ENCODE peak calls at places on chromosomes 1 and 21, in ten cellular contexts. A is adrenal gland, Q is breast epithelium, E is heart left ventricle, K is endodermal cell, G is mucosa of descending colon, C is hepatocyte, M is cardiac muscle cell, F is mammary epithelial cell, J is esophagus muscularis mucosa. X is an unnamed sample.

GRCh38 chr1:205534444-205534985 is 30.0 kb downstream of the CDK18 start:
- DNase-seq in A (no peak), Q (no peak), E (peak), K (peak), G (no peak), C (no peak), M (no peak), F (no peak), J (no peak), X (peak)

GRCh38 chr1:2459757-2460156 is 16.3 kb upstream of the PLCH2 start:
- DNase-seq in A (no peak), Q (no peak), E (peak), K (no peak), G (no peak), C (peak), M (peak), F (no peak), J (no peak), X (peak)

GRCh38 chr1:201586806-201587205 is 47.9 kb downstream of the NAV1 start:
- DNase-seq in A (no peak), Q (no peak), E (no peak), K (no peak), G (no peak), C (no peak), M (no peak), F (no peak), J (no peak), X (peak)

GRCh38 chr1:210262167-210262896 is 29.7 kb downstream of the SERTAD4 start:
- DNase-seq in A (no peak), Q (no peak), E (peak), K (no peak), G (no peak), C (peak), M (peak), F (peak), J (no peak), X (no peak)

GRCh38 chr1:234724517-234725176 is 114.7 kb upstream of the IRF2BP2 start:
- DNase-seq in A (peak), Q (no peak), E (peak), K (peak), G (peak), C (no peak), M (no peak), F (no peak), J (peak), X (peak)

GRCh38 chr21:38244885-38245869 is 11.6 kb upstream of the KCNJ15 start:
- DNase-seq in A (no peak), Q (no peak), E (no peak), K (no peak), G (no peak), C (no peak), M (peak), F (peak), J (no peak), X (no peak)

GRCh38 chr1:230289350-230289644 is 136.8 kb downstream of the PGBD5 start:
- DNase-seq in A (no peak), Q (no peak), E (no peak), K (no peak), G (no peak), C (no peak), M (no peak), F (no peak), J (no peak), X (no peak)

GRCh38 chr1:89887270-89887669 is 66.4 kb downstream of the LRRC8D start:
- DNase-seq in A (no peak), Q (no peak), E (no peak), K (no peak), G (no peak), C (peak), M (peak), F (peak), J (no peak), X (no peak)

GRCh38 chr1:218459450-218459849 is 114.3 kb downstream of the TGFB2 start:
- DNase-seq in A (no peak), Q (peak), E (peak), K (no peak), G (no peak), C (no peak), M (peak), F (no peak), J (no peak), X (no peak)

GRCh38 chr1:154847891-154848290 is 22.2 kb downstream of the KCNN3 start:
- DNase-seq in A (no peak), Q (no peak), E (no peak), K (peak), G (no peak), C (peak), M (peak), F (no peak), J (no peak), X (peak)

GRCh38 chr1:64072089-64072835 is 131.2 kb upstream of the UBE2U start:
- DNase-seq in A (no peak), Q (no peak), E (peak), K (no peak), G (no peak), C (no peak), M (peak), F (peak), J (no peak), X (no peak)

GRCh38 chr1:163174524-163175437 is 27.9 kb downstream of the RGS5 start:
- DNase-seq in A (peak), Q (peak), E (peak), K (peak), G (peak), C (peak), M (peak), F (peak), J (no peak), X (peak)

GRCh38 chr1:235199441-235199840 is 38.4 kb upstream of the RBM34 start:
- DNase-seq in A (no peak), Q (no peak), E (no peak), K (peak), G (no peak), C (peak), M (peak), F (peak), J (no peak), X (no peak)

GRCh38 chr1:150720098-150720497 is 597 bp downstream of the HORMAD1 start:
- DNase-seq in A (no peak), Q (no peak), E (no peak), K (no peak), G (no peak), C (no peak), M (no peak), F (no peak), J (no peak), X (no peak)

GRCh38 chr1:12478612-12478985 is 139.4 kb downstream of the DHRS3 start:
- DNase-seq in A (no peak), Q (no peak), E (no peak), K (no peak), G (peak), C (no peak), M (no peak), F (no peak), J (no peak), X (no peak)

GRCh38 chr1:55375617-55376258 is 160.6 kb upstream of the USP24 start:
- DNase-seq in A (peak), Q (no peak), E (peak), K (peak), G (no peak), C (peak), M (peak), F (peak), J (peak), X (no peak)

GRCh38 chr1:4308826-4309225 is 345.6 kb upstream of the AJAP1 start:
- DNase-seq in A (no peak), Q (no peak), E (no peak), K (peak), G (no peak), C (no peak), M (no peak), F (no peak), J (no peak), X (no peak)

GRCh38 chr1:52996653-52997052 is 65.4 kb upstream of the PODN start:
- DNase-seq in A (no peak), Q (no peak), E (no peak), K (no peak), G (no peak), C (no peak), M (peak), F (no peak), J (no peak), X (no peak)

GRCh38 chr1:211633523-211633843 is 41.9 kb downstream of the NEK2 start:
- DNase-seq in A (no peak), Q (no peak), E (no peak), K (no peak), G (no peak), C (no peak), M (no peak), F (no peak), J (no peak), X (no peak)

GRCh38 chr1:161731241-161731640 is 9.9 kb downstream of the FCRLB start:
- DNase-seq in A (no peak), Q (no peak), E (no peak), K (no peak), G (no peak), C (no peak), M (no peak), F (no peak), J (no peak), X (no peak)

GRCh38 chr1:236164273-236164672 is 21.9 kb downstream of the GPR137B start:
- DNase-seq in A (no peak), Q (no peak), E (no peak), K (no peak), G (no peak), C (no peak), M (no peak), F (no peak), J (no peak), X (no peak)

GRCh38 chr21:40618216-40618615 is 228.7 kb downstream of the DSCAM start:
- DNase-seq in A (no peak), Q (no peak), E (no peak), K (no peak), G (no peak), C (no peak), M (no peak), F (no peak), J (no peak), X (no peak)

DNA sequence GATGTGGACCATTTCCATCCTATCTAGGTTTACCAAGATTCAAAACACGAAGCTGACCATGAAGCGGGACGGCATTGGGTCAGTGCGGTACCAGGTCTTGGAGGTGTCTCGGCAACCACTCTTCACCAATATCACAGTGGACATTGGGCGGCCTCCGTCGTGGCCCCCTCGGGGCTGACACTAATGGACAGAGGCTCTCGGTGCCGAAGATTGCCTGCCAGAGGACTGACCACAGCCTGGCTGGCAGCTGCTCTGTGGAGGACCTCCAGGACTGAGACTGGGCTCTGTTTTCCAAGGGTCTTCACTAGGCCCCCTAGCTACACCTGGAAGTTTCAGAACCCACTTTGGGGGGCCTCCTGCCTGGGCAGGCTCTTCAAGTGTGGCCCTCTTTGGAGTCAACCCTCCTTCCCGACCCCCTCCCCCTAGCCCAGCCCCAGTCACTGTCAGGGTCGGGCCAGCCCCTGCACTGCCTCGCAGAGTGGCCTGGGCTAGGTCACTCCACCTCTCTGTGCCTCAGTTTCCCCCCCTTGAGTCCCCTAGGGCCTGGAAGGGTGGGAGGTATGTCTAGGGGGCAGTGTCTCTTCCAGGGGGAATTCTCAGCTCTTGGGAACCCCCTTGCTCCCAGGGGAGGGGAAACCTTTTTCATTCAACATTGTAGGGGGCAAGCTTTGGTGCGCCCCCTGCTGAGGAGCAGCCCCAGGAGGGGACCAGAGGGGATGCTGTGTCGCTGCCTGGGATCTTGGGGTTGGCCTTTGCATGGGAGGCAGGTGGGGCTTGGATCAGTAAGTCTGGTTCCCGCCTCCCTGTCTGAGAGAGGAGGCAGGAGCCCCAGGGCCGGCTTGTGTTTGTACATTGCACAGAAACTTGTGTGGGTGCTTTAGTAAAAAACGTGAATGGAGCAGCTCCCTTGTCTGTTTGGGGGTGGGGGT is 864 bp upstream of the CCDC24 start:
- DNase-seq in A (no peak), Q (no peak), E (no peak), K (no peak), G (peak), C (no peak), M (no peak), F (no peak), J (no peak), X (no peak)
- TF ChIP-seq CTCF in A (no peak), Q (no peak), E (no peak), K (no peak), G (no peak), C (no peak), M (peak), F (no peak), J (no peak), X (no peak)

GRCh38 chr21:26570203-26570602 is 2.9 kb downstream of the CYYR1 start:
- DNase-seq in A (no peak), Q (no peak), E (peak), K (no peak), G (no peak), C (no peak), M (no peak), F (no peak), J (no peak), X (no peak)
- H3K4me3 ChIP-seq in A (no peak), Q (no peak), E (no peak), K (peak), G (no peak), C (no peak), M (no peak), F (no peak), J (no peak), X (no peak)

DNA sequence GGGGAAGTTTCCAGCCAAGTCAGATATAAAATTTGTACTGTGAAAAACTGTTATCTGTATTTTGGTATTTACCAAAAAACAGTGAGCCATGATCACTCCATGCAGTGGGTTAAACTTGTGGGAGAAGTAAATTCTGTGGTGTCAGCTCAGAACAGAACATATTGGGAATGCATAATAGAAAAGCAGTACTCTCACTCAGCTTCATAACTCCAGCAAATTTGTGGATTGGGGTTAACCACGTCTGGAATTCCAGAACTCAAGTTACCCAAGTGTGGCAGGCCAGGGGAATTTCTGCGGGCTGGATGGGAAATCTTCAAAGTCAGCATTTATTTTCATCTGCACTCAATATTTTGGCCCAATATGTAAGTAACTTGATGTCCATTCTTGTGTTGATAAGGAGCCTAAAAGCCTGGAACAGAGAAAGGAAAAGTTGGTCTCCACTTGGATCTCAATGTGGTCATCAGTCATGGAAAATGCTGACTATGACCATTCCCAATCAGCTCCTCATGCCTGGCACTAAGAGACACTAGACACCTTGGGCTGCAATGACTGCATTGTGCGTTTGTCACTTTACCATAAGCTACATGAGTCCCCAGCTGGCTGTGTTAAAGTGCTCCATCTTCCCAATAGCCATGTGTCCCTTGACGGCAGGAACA is 39.1 kb upstream of the ENAH start:
- DNase-seq in A (no peak), Q (no peak), E (no peak), K (no peak), G (no peak), C (no peak), M (peak), F (peak), J (no peak), X (no peak)
- TF ChIP-seq CTCF in A (no peak), Q (no peak), E (no peak), K (no peak), G (no peak), C (no peak), M (no peak), F (no peak), J (no peak), X (no peak)

GRCh38 chr1:27011058-27011764 is 1.4 kb downstream of the TENT5B start:
- DNase-seq in A (no peak), Q (peak), E (no peak), K (peak), G (no peak), C (peak), M (peak), F (peak), J (no peak), X (no peak)

GRCh38 chr1:27007909-27008582 is 4.6 kb downstream of the TENT5B start:
- DNase-seq in A (no peak), Q (peak), E (no peak), K (peak), G (peak), C (peak), M (no peak), F (peak), J (no peak), X (no peak)

GRCh38 chr1:27011976-27012563 is 580 bp downstream of the TENT5B start:
- DNase-seq in A (no peak), Q (no peak), E (no peak), K (no peak), G (no peak), C (no peak), M (no peak), F (no peak), J (no peak), X (no peak)

GRCh38 chr1:27009601-27010197 is 3.0 kb downstream of the TENT5B start:
- DNase-seq in A (no peak), Q (peak), E (peak), K (peak), G (peak), C (peak), M (no peak), F (peak), J (no peak), X (no peak)

DNA sequence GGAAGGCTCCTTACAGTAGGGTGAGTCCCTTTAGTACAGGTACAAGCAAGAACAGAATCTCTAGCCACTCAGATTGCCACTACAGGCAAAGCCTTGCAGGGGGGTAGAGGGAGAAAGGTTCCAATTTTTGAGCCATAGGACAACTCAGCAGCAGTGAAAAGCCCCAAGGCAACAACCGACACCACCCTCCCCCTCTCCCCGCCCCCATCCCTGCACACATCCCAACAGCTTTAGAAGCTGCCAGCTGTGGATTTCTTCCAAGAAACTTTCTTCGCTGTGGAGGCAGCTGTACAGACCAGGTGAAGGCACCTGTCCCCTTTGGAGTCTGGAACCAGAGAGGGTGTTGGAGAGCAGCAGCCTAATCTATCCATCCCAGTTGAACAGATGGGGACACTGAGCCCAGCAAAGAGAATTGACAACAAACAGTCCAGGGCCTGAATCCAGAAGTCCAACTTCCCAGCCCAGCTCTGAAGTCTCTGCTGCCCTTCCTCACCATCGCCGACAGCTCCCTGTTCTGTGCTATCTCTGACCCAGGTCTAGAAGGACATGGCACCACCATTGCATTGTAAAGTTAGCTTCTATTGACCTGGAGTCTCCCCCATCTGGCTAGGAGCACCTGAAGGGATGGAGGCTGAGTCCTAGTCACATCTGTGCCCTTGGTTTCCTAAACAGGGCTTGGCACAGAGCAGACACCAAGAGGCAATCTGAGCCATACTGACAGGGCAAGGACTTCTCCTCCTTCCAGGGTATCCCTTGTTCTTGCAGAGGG is 2.2 kb downstream of the TENT5B start:
- DNase-seq in A (no peak), Q (no peak), E (no peak), K (no peak), G (no peak), C (peak), M (no peak), F (no peak), J (no peak), X (no peak)
- H3K4me3 ChIP-seq in A (no peak), Q (peak), E (no peak), K (peak), G (no peak), C (no peak), M (no peak), F (peak), J (peak), X (no peak)

GRCh38 chr21:17925900-17926299 is 106.7 kb upstream of the C21orf91 start:
- DNase-seq in A (no peak), Q (no peak), E (no peak), K (no peak), G (no peak), C (peak), M (peak), F (no peak), J (no peak), X (no peak)

GRCh38 chr21:17929514-17929913 is 110.4 kb upstream of the C21orf91 start:
- DNase-seq in A (no peak), Q (no peak), E (no peak), K (no peak), G (no peak), C (no peak), M (no peak), F (no peak), J (no peak), X (no peak)

GRCh38 chr21:17925000-17925610 is 105.9 kb upstream of the C21orf91 start:
- DNase-seq in A (peak), Q (no peak), E (peak), K (peak), G (no peak), C (peak), M (peak), F (peak), J (no peak), X (no peak)

GRCh38 chr21:17930102-17930501 is 110.9 kb upstream of the C21orf91 start:
- DNase-seq in A (no peak), Q (no peak), E (no peak), K (no peak), G (no peak), C (no peak), M (no peak), F (no peak), J (no peak), X (no peak)

GRCh38 chr21:17931080-17931479 is 111.9 kb upstream of the C21orf91 start:
- DNase-seq in A (no peak), Q (no peak), E (no peak), K (peak), G (no peak), C (no peak), M (no peak), F (no peak), J (no peak), X (no peak)
- TF ChIP-seq CTCF in A (no peak), Q (no peak), E (no peak), K (peak), G (no peak), C (peak), M (peak), F (peak), J (no peak), X (no peak)

GRCh38 chr21:16037386-16037785 is 307.6 kb downstream of the USP25 start:
- DNase-seq in A (no peak), Q (no peak), E (no peak), K (no peak), G (no peak), C (no peak), M (peak), F (peak), J (no peak), X (no peak)
- H3K4me3 ChIP-seq in A (no peak), Q (no peak), E (no peak), K (no peak), G (no peak), C (no peak), M (no peak), F (no peak), J (no peak), X (no peak)

GRCh38 chr21:45288441-45288841 is 746 bp upstream of the POFUT2 start:
- DNase-seq in A (peak), Q (peak), E (no peak), K (peak), G (peak), C (peak), M (no peak), F (no peak), J (no peak), X (no peak)
- TF ChIP-seq CTCF in A (no peak), Q (no peak), E (no peak), K (no peak), G (no peak), C (no peak), M (no peak), F (no peak), J (no peak), X (no peak)

X was measured in dorsolateral prefrontal cortex.